ENCODE peak calls at places on chromosomes 5 and 9, in four cellular contexts. X is RWPE1, I is transverse colon, A is PC-3. V is an unnamed sample.

GRCh38 chr5:6365142-6365976 is 13.0 kb downstream of the MED10 start:
- DNase-seq in X (peak), I (no peak), A (peak), V (no peak)

GRCh38 chr9:89177401-89178161 is 1.0 kb downstream of the SHC3 start:
- DNase-seq in X (no peak), I (no peak), A (no peak), V (no peak)

GRCh38 chr9:68597362-68597997 is 56.8 kb upstream of the TMEM252 start:
- DNase-seq in X (no peak), I (no peak), A (no peak), V (no peak)

GRCh38 chr9:70043285-70043684 is 363 bp upstream of the MAMDC2 start:
- DNase-seq in X (no peak), I (no peak), A (no peak), V (no peak)

GRCh38 chr5:119117237-119117636 is 46.4 kb downstream of the DMXL1 start:
- DNase-seq in X (no peak), I (no peak), A (no peak), V (no peak)

GRCh38 chr9:91495450-91495849 is 71.8 kb upstream of the NFIL3 start:
- DNase-seq in X (peak), I (no peak), A (peak), V (peak)

GRCh38 chr9:35538361-35539234 is 48.7 kb downstream of the RUSC2 start:
- DNase-seq in X (no peak), I (peak), A (no peak), V (no peak)

GRCh38 chr5:95027151-95027721 is 257.7 kb downstream of the MCTP1 start:
- DNase-seq in X (no peak), I (no peak), A (no peak), V (no peak)

GRCh38 chr5:154273028-154273617 is 82.6 kb downstream of the GALNT10 start:
- DNase-seq in X (peak), I (peak), A (no peak), V (peak)

GRCh38 chr5:110288766-110289165 is 437.7 kb downstream of the TMEM232 start:
- DNase-seq in X (no peak), I (no peak), A (peak), V (no peak)

GRCh38 chr5:150172147-150172546 is 5.6 kb downstream of the CDX1 start:
- DNase-seq in X (no peak), I (no peak), A (no peak), V (no peak)

DNA sequence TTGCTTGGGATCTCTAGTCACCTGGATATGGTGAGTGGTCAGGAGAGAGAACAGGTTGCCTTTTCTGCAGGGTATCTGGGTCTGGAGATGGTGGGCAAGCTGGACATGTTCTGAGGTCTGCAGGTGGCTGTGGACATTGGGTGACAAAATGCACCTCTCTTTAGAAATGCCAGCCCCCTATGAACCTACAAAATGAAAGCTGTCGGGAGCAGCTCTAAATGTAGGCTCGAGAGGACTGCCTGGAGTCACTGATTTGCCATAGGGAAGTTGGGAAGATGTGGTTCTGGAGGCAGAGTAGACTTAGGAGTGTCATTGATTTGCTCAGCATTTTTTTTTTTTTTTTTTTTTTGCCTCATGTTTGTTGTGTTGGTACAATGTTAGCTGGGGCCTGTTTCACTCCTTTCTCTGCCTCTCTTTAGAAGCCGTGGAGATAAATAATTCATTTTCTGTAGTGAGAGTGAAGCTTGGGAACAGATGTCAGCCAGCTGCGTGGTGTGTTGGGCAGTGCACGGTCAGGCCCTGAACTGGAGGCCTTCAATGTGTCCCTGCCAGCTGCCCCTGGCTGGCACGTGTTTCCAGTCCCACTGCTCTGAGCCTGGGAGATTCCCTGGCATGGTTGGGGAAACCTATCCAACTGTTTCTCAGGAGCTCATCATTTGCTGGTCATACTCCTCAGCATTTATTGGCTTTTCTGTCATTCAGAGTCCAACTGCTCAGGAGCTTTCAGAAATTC is 5.4 kb downstream of the RGS3 start:
- DNase-seq in X (no peak), I (no peak), A (no peak), V (no peak)
- H3K27ac ChIP-seq in X (no peak), I (no peak), A (no peak), V (no peak)

GRCh38 chr5:142312399-142312798 is 12.4 kb downstream of the SPRY4 start:
- DNase-seq in X (no peak), I (no peak), A (no peak), V (no peak)
- H3K27ac ChIP-seq in X (no peak), I (no peak), A (no peak), V (no peak)

DNA sequence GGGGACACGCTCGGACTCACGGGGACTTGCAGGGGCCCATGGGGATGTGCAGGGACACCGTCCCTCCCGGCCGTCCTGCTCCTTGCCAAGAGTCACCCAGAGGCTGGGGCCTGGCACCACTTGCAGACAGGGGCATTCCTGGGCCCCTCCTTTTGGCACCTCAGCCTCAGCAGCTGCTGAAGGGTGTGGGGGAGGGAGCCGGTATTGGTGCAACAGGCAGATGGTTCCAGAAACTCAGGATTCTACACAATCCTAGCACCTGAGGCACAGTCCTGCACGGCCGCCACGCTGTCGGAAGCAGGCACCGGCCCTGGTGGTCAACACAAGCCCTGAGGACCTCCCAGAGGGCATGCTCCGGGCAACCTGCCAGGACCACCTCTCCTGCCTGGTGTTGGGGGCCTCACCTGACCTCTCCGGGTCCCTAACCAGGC is 19.3 kb upstream of the SLC12A7 start:
- DNase-seq in X (no peak), I (no peak), A (no peak), V (no peak)
- H3K27ac ChIP-seq in X (peak), I (peak), A (peak), V (no peak)

GRCh38 chr9:93039456-93039855 is 19.0 kb upstream of the SUSD3 start:
- DNase-seq in X (no peak), I (no peak), A (no peak), V (no peak)

GRCh38 chr9:93040409-93040808 is 18.1 kb upstream of the SUSD3 start:
- DNase-seq in X (no peak), I (no peak), A (no peak), V (no peak)

GRCh38 chr9:93041108-93041802 is 17.2 kb upstream of the SUSD3 start:
- DNase-seq in X (peak), I (no peak), A (no peak), V (no peak)

GRCh38 chr9:93038918-93039317 is 19.6 kb upstream of the SUSD3 start:
- DNase-seq in X (no peak), I (no peak), A (no peak), V (no peak)

GRCh38 chr9:93039976-93040375 is 18.5 kb upstream of the SUSD3 start:
- DNase-seq in X (no peak), I (no peak), A (no peak), V (no peak)
- H3K27ac ChIP-seq in X (no peak), I (no peak), A (no peak), V (no peak)

GRCh38 chr9:136575626-136576268 is 29.9 kb upstream of the NOTCH1 start:
- DNase-seq in X (no peak), I (no peak), A (no peak), V (no peak)

GRCh38 chr9:136578620-136578914 is 32.7 kb upstream of the NOTCH1 start:
- DNase-seq in X (no peak), I (no peak), A (no peak), V (no peak)

GRCh38 chr9:136576269-136576626 is 30.4 kb upstream of the NOTCH1 start:
- DNase-seq in X (peak), I (no peak), A (peak), V (no peak)

GRCh38 chr9:136578915-136579637 is 33.2 kb upstream of the NOTCH1 start:
- DNase-seq in X (no peak), I (no peak), A (peak), V (no peak)

DNA sequence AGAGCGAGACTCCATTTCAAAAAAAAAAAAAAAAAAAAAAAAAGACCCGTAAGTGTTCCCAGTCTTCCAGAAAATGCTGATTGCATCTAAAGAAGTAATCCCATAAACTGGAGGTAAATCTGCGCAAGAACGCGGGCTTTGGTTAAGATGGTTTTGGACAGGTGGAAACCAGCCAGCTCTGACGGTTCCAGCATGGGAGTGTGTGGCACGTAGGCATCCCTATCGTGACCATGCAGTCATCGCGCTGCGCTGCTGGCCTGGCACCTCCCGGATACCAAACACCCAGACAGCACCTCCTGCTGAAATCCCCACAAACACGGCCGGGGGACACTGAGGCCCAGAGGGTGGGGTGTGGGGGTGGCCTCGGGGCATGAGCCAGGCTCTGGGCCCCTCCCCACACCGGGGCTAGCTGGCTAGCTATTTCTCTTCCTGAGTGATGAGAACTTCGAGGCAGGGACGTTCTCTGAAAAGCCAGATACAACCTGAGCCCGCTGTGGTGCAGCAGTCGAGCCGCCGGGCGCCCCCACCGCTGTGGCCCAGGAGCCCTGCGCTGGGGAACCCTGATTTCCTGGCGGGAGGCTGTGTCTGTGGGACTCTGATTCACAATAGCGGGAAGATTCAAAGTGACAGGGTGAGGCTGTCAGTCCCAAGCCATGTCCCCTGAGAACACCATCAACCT is 32.2 kb upstream of the NOTCH1 start:
- DNase-seq in X (no peak), I (no peak), A (no peak), V (peak)
- H3K27ac ChIP-seq in X (peak), I (no peak), A (no peak), V (peak)

GRCh38 chr9:82148849-82149544 is 160.4 kb downstream of the SPATA31D1 start:
- DNase-seq in X (no peak), I (no peak), A (no peak), V (no peak)
- H3K27ac ChIP-seq in X (no peak), I (no peak), A (no peak), V (no peak)

V was measured in epithelial cell of prostate.